ENCODE peak calls at places on chromosomes 6 and 20, in five cellular contexts. One of them, this sample, is unnamed. For H3K27me3, the result is how much of the 10 kb centered on the place peaks cover.

GRCh38 chr6:135796884-135797283 is 54.6 kb upstream of the PDE7B start:
- DNase-seq in left ventricle myocardium inferior: no peak
- DNase-seq in psoas muscle: no peak
- DNase-seq in ovary: no peak
- DNase-seq in uterus: no peak
- DNase-seq in this sample: no peak

GRCh38 chr6:83927470-83927869 is 68.0 kb downstream of the CYB5R4 start:
- DNase-seq in uterus: no peak
- DNase-seq in left ventricle myocardium inferior: no peak
- DNase-seq in ovary: no peak
- DNase-seq in psoas muscle: no peak
- DNase-seq in this sample: no peak

GRCh38 chr6:1311400-1312192 is at the start of gene FOXQ1:
- DNase-seq in left ventricle myocardium inferior: no peak
- DNase-seq in psoas muscle: no peak
- DNase-seq in ovary: no peak
- DNase-seq in uterus: no peak
- DNase-seq in this sample: no peak

GRCh38 chr6:155177369-155177961 is 86.3 kb upstream of the CLDN20 start:
- DNase-seq in psoas muscle: no peak
- DNase-seq in left ventricle myocardium inferior: no peak
- DNase-seq in uterus: no peak
- DNase-seq in ovary: no peak
- DNase-seq in this sample: peak

GRCh38 chr6:132730560-132730959 is 16.7 kb upstream of the VNN1 start:
- DNase-seq in uterus: no peak
- DNase-seq in psoas muscle: no peak
- DNase-seq in left ventricle myocardium inferior: no peak
- DNase-seq in ovary: no peak
- DNase-seq in this sample: peak

GRCh38 chr20:37295595-37295994 is 6.1 kb downstream of the MANBAL start:
- DNase-seq in uterus: no peak
- DNase-seq in psoas muscle: no peak
- DNase-seq in left ventricle myocardium inferior: no peak
- DNase-seq in ovary: no peak
- DNase-seq in this sample: no peak

GRCh38 chr6:3333263-3333662 is 74.5 kb downstream of the PSMG4 start:
- DNase-seq in left ventricle myocardium inferior: no peak
- DNase-seq in ovary: no peak
- DNase-seq in psoas muscle: no peak
- DNase-seq in uterus: no peak
- DNase-seq in this sample: no peak

GRCh38 chr20:47102629-47103028 is 208.0 kb downstream of the EYA2 start:
- DNase-seq in ovary: no peak
- DNase-seq in left ventricle myocardium inferior: no peak
- DNase-seq in psoas muscle: no peak
- DNase-seq in uterus: no peak
- DNase-seq in this sample: no peak

GRCh38 chr6:145732788-145733187 is 2.5 kb downstream of the EPM2A start:
- DNase-seq in ovary: no peak
- DNase-seq in left ventricle myocardium inferior: no peak
- DNase-seq in uterus: no peak
- DNase-seq in psoas muscle: no peak
- DNase-seq in this sample: no peak

GRCh38 chr20:33303595-33303994 is 20.6 kb downstream of the BPIFB1 start:
- DNase-seq in uterus: no peak
- DNase-seq in psoas muscle: no peak
- DNase-seq in ovary: no peak
- DNase-seq in left ventricle myocardium inferior: no peak
- DNase-seq in this sample: no peak

GRCh38 chr20:8132015-8132631 is at the start of gene PLCB1:
- DNase-seq in psoas muscle: peak
- DNase-seq in uterus: peak
- DNase-seq in left ventricle myocardium inferior: peak
- DNase-seq in ovary: peak
- DNase-seq in this sample: peak

GRCh38 chr6:80976336-80976735 is 776.1 kb downstream of the TENT5A start:
- DNase-seq in left ventricle myocardium inferior: no peak
- DNase-seq in uterus: no peak
- DNase-seq in psoas muscle: no peak
- DNase-seq in ovary: no peak
- DNase-seq in this sample: no peak

GRCh38 chr6:50362706-50363105 is 313.0 kb upstream of the DEFB112 start:
- DNase-seq in left ventricle myocardium inferior: no peak
- DNase-seq in ovary: no peak
- DNase-seq in psoas muscle: no peak
- DNase-seq in uterus: no peak
- DNase-seq in this sample: no peak

GRCh38 chr6:41877051-41877680 is 18.0 kb downstream of the USP49 start:
- DNase-seq in ovary: no peak
- DNase-seq in uterus: no peak
- DNase-seq in psoas muscle: no peak
- DNase-seq in left ventricle myocardium inferior: no peak
- DNase-seq in this sample: no peak

GRCh38 chr20:59144179-59144830 is 19.3 kb upstream of the ZNF831 start:
- DNase-seq in ovary: no peak
- DNase-seq in left ventricle myocardium inferior: no peak
- DNase-seq in uterus: no peak
- DNase-seq in psoas muscle: no peak
- DNase-seq in this sample: no peak

GRCh38 chr6:6610031-6610591 is 21.6 kb downstream of the LY86 start:
- DNase-seq in uterus: no peak
- DNase-seq in psoas muscle: no peak
- DNase-seq in left ventricle myocardium inferior: no peak
- DNase-seq in ovary: no peak
- DNase-seq in this sample: no peak

GRCh38 chr6:132819405-132820145 is 5.2 kb downstream of the RPS12 start:
- DNase-seq in left ventricle myocardium inferior: no peak
- DNase-seq in uterus: no peak
- DNase-seq in ovary: no peak
- DNase-seq in psoas muscle: no peak
- DNase-seq in this sample: no peak

GRCh38 chr6:56091159-56091869 is 156.1 kb downstream of the COL21A1 start:
- DNase-seq in psoas muscle: no peak
- DNase-seq in left ventricle myocardium inferior: no peak
- DNase-seq in ovary: no peak
- DNase-seq in uterus: no peak
- DNase-seq in this sample: peak

GRCh38 chr6:121653624-121654008 is 218.2 kb downstream of the GJA1 start:
- DNase-seq in psoas muscle: peak
- DNase-seq in left ventricle myocardium inferior: no peak
- DNase-seq in uterus: no peak
- DNase-seq in ovary: no peak
- DNase-seq in this sample: no peak

GRCh38 chr20:51554538-51555165 is 12.1 kb upstream of the NFATC2 start:
- DNase-seq in uterus: no peak
- DNase-seq in left ventricle myocardium inferior: no peak
- DNase-seq in psoas muscle: no peak
- DNase-seq in ovary: no peak
- DNase-seq in this sample: no peak

GRCh38 chr6:162777091-162777490 is 49.3 kb downstream of the PACRG start:
- DNase-seq in psoas muscle: no peak
- DNase-seq in left ventricle myocardium inferior: peak
- DNase-seq in uterus: no peak
- DNase-seq in ovary: no peak
- DNase-seq in this sample: no peak

GRCh38 chr6:112154711-112155110 is 67.3 kb downstream of the FAM229B start:
- DNase-seq in psoas muscle: no peak
- DNase-seq in left ventricle myocardium inferior: no peak
- DNase-seq in uterus: no peak
- DNase-seq in ovary: no peak
- DNase-seq in this sample: no peak

GRCh38 chr6:84428300-84428907 is 201.0 kb upstream of the CEP162 start:
- DNase-seq in left ventricle myocardium inferior: peak
- DNase-seq in psoas muscle: peak
- DNase-seq in ovary: no peak
- DNase-seq in uterus: peak
- DNase-seq in this sample: no peak

GRCh38 chr6:52416629-52417151 is 3.5 kb upstream of the EFHC1 start:
- DNase-seq in ovary: no peak
- DNase-seq in psoas muscle: no peak
- DNase-seq in left ventricle myocardium inferior: no peak
- DNase-seq in uterus: no peak
- DNase-seq in this sample: no peak

GRCh38 chr20:21105429-21106170 is 558 bp downstream of the LINC00237 start:
- DNase-seq in left ventricle myocardium inferior: no peak
- DNase-seq in ovary: no peak
- DNase-seq in uterus: no peak
- DNase-seq in psoas muscle: peak
- DNase-seq in this sample: no peak

GRCh38 chr6:121794630-121795029 is 359.2 kb downstream of the GJA1 start:
- DNase-seq in psoas muscle: no peak
- DNase-seq in left ventricle myocardium inferior: no peak
- DNase-seq in uterus: no peak
- DNase-seq in ovary: no peak
- DNase-seq in this sample: peak

GRCh38 chr6:111796310-111796918 is 76.8 kb downstream of the FYN start:
- DNase-seq in left ventricle myocardium inferior: no peak
- DNase-seq in psoas muscle: no peak
- DNase-seq in ovary: no peak
- DNase-seq in uterus: no peak
- DNase-seq in this sample: no peak

GRCh38 chr20:63706027-63706695 is 1.6 kb downstream of the ARFRP1 start:
- DNase-seq in psoas muscle: no peak
- DNase-seq in uterus: no peak
- DNase-seq in ovary: no peak
- DNase-seq in left ventricle myocardium inferior: no peak
- DNase-seq in this sample: no peak

GRCh38 chr6:130946076-130946475 is 117.0 kb downstream of the EPB41L2 start:
- DNase-seq in left ventricle myocardium inferior: no peak
- DNase-seq in uterus: no peak
- DNase-seq in ovary: no peak
- DNase-seq in psoas muscle: no peak
- DNase-seq in this sample: no peak

GRCh38 chr6:149230729-149231434 is 86.6 kb upstream of the TAB2 start:
- DNase-seq in uterus: no peak
- DNase-seq in ovary: no peak
- DNase-seq in left ventricle myocardium inferior: no peak
- DNase-seq in psoas muscle: no peak
- DNase-seq in this sample: no peak

GRCh38 chr6:13729891-13730290 is 18.3 kb upstream of the RANBP9 start:
- DNase-seq in uterus: no peak
- DNase-seq in left ventricle myocardium inferior: no peak
- DNase-seq in ovary: no peak
- DNase-seq in psoas muscle: no peak
- DNase-seq in this sample: peak

DNA sequence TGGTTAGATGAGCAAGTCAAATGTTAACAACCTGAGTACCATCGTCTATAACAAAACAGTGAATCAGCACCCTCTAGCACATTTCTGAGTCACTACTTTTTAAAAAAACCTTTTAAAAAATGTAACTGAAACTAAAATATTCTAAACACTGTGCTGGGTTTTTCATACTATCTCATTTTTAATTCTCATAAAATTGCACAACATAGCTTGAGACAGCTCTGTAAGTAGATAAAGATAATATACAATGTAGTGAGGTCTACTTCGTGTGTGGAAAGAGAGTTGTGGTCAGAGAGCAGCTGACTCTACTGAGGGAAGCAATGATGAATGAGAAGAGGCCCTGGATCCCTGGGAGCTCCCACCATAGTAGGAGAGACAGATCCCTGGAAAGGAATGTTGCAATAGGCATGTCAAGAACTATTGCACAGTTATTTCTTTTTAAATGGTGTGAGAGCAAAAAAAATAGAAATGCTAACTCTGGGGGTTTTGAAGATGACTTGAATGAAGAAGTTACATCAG is 13.6 kb upstream of the CALHM6 start:
- DNase-seq in left ventricle myocardium inferior: no peak
- DNase-seq in psoas muscle: no peak
- DNase-seq in ovary: no peak
- DNase-seq in uterus: no peak
- DNase-seq in this sample: peak
- TF ChIP-seq CTCF in left ventricle myocardium inferior: no peak
- TF ChIP-seq CTCF in psoas muscle: no peak
- TF ChIP-seq CTCF in ovary: no peak
- TF ChIP-seq CTCF in uterus: no peak
- TF ChIP-seq CTCF in this sample: no peak

GRCh38 chr6:170317718-170318117 is 11.2 kb downstream of the FAM120B start:
- DNase-seq in psoas muscle: no peak
- DNase-seq in uterus: no peak
- DNase-seq in left ventricle myocardium inferior: no peak
- DNase-seq in ovary: no peak
- DNase-seq in this sample: no peak
- H3K27me3 ChIP-seq in psoas muscle: under half
- H3K27me3 ChIP-seq in uterus: under half
- H3K27me3 ChIP-seq in left ventricle myocardium inferior: under half
- H3K27me3 ChIP-seq in ovary: under half
- H3K27me3 ChIP-seq in this sample: under half

GRCh38 chr6:137731960-137732616 is 135.0 kb upstream of the TNFAIP3 start:
- DNase-seq in ovary: no peak
- DNase-seq in left ventricle myocardium inferior: no peak
- DNase-seq in uterus: no peak
- DNase-seq in psoas muscle: no peak
- DNase-seq in this sample: no peak
- H3K27ac ChIP-seq in ovary: no peak
- H3K27ac ChIP-seq in left ventricle myocardium inferior: no peak
- H3K27ac ChIP-seq in uterus: no peak
- H3K27ac ChIP-seq in psoas muscle: no peak
- H3K27ac ChIP-seq in this sample: no peak

GRCh38 chr6:105995403-105995699 is 90.8 kb upstream of the PRDM1 start:
- DNase-seq in ovary: no peak
- DNase-seq in psoas muscle: no peak
- DNase-seq in uterus: no peak
- DNase-seq in left ventricle myocardium inferior: no peak
- DNase-seq in this sample: no peak
- TF ChIP-seq CTCF in ovary: no peak
- TF ChIP-seq CTCF in psoas muscle: no peak
- TF ChIP-seq CTCF in uterus: no peak
- TF ChIP-seq CTCF in left ventricle myocardium inferior: no peak
- TF ChIP-seq CTCF in this sample: no peak

This sample was measured in AG04450.